ENCODE peak calls at places on chromosomes 12 and 14, in seven cellular contexts. G is CD8-positive, alpha-beta T cell; U is progenitor cell of endocrine pancreas; Q is mesothelial cell of epicardium; B is IMR-90; Z is HCT116; O is HFF-Myc. J is an unnamed sample.

GRCh38 chr12:113191236-113191635 is 5.7 kb downstream of the RITA1 start:
- DNase-seq in U (no peak), Q (no peak), O (no peak), G (no peak), B (no peak), Z (no peak), J (no peak)

GRCh38 chr14:57221931-57222330 is 46.8 kb downstream of the EXOC5 start:
- DNase-seq in U (no peak), Q (no peak), O (no peak), Z (no peak), G (no peak), B (no peak), J (no peak)

GRCh38 chr12:128316078-128316477 is 49.1 kb downstream of the TMEM132C start:
- DNase-seq in U (no peak), O (no peak), Q (no peak), G (no peak), B (no peak), Z (no peak), J (no peak)

GRCh38 chr12:49658276-49658675 is 34.9 kb downstream of the PRPF40B start:
- DNase-seq in O (no peak), U (no peak), B (no peak), G (no peak), Z (no peak), Q (no peak), J (no peak)

GRCh38 chr14:103393687-103394626 is 8.7 kb downstream of the MARK3 start:
- DNase-seq in O (no peak), G (no peak), Z (no peak), B (peak), U (no peak), Q (no peak), J (no peak)

GRCh38 chr12:65741662-65742480 is 82.4 kb upstream of the HMGA2 start:
- DNase-seq in Q (peak), Z (no peak), U (peak), O (no peak), G (no peak), B (peak), J (peak)

GRCh38 chr12:90953956-90954421 is 987 bp downstream of the CCER1 start:
- DNase-seq in U (no peak), O (no peak), G (no peak), Z (no peak), Q (no peak), B (no peak), J (no peak)

GRCh38 chr12:65892905-65893304 is 68.6 kb downstream of the HMGA2 start:
- DNase-seq in O (peak), Q (no peak), Z (no peak), U (no peak), G (no peak), B (peak), J (peak)

GRCh38 chr14:90397401-90398314 is 829 bp downstream of the CALM1 start:
- DNase-seq in G (peak), U (peak), B (peak), Q (peak), O (no peak), Z (no peak), J (peak)

GRCh38 chr14:94679106-94679819 is 67.1 kb downstream of the SERPINA3 start:
- DNase-seq in B (no peak), Z (no peak), Q (no peak), O (no peak), U (no peak), G (no peak), J (no peak)

GRCh38 chr12:93982847-93983315 is 165.5 kb upstream of the PLXNC1 start:
- DNase-seq in G (no peak), U (no peak), Q (no peak), B (peak), Z (no peak), O (peak), J (no peak)

GRCh38 chr12:56299308-56299852 is 750 bp downstream of the CS start:
- DNase-seq in U (no peak), O (no peak), Z (no peak), G (no peak), B (peak), Q (no peak), J (no peak)

GRCh38 chr12:92854344-92854743 is 74.8 kb downstream of the EEA1 start:
- DNase-seq in Z (no peak), U (no peak), O (no peak), G (no peak), Q (no peak), B (no peak), J (no peak)

GRCh38 chr12:114904254-114905003 is 220.5 kb upstream of the TBX3 start:
- DNase-seq in U (no peak), Q (no peak), B (peak), Z (peak), G (no peak), O (no peak), J (no peak)

GRCh38 chr12:132710422-132711168 is at the start of gene PGAM5:
- DNase-seq in Q (peak), G (peak), U (peak), Z (peak), O (peak), B (peak), J (peak)

GRCh38 chr14:21978184-21978998 is 304.8 kb upstream of the OR4E1 start:
- DNase-seq in U (peak), Q (no peak), G (peak), Z (peak), O (no peak), B (peak), J (peak)
- TF ChIP-seq CTCF in U (peak), Q (peak), G (peak), Z (peak), O (peak), B (peak), J (peak)

GRCh38 chr12:3496964-3497363 is 6.0 kb downstream of the PRMT8 start:
- DNase-seq in U (no peak), B (no peak), Q (no peak), G (no peak), O (no peak), Z (peak), J (no peak)
- TF ChIP-seq CTCF in U (peak), B (no peak), Q (no peak), G (no peak), O (no peak), Z (peak), J (no peak)

GRCh38 chr14:77302926-77303325 is 17.8 kb downstream of the POMT2 start:
- DNase-seq in B (peak), O (no peak), Z (peak), Q (no peak), U (no peak), G (peak), J (no peak)
- TF ChIP-seq CTCF in B (no peak), O (no peak), Z (peak), Q (no peak), U (no peak), G (no peak), J (no peak)

GRCh38 chr14:67424539-67424938 is 12.6 kb upstream of the PLEK2 start:
- DNase-seq in Z (no peak), B (no peak), Q (no peak), O (no peak), G (no peak), U (no peak), J (no peak)

GRCh38 chr14:67426161-67426560 is 14.2 kb upstream of the PLEK2 start:
- DNase-seq in U (no peak), O (no peak), B (no peak), Z (no peak), Q (no peak), G (no peak), J (no peak)

GRCh38 chr14:67428501-67429031 is 16.6 kb upstream of the PLEK2 start:
- DNase-seq in Q (no peak), B (peak), O (peak), Z (no peak), U (no peak), G (no peak), J (no peak)

GRCh38 chr14:67425603-67426002 is 13.6 kb upstream of the PLEK2 start:
- DNase-seq in G (no peak), Q (no peak), U (no peak), B (no peak), Z (no peak), O (no peak), J (no peak)

GRCh38 chr14:67426983-67427601 is 15.1 kb upstream of the PLEK2 start:
- DNase-seq in Z (peak), O (peak), G (peak), Q (peak), U (peak), B (peak), J (peak)
- TF ChIP-seq CTCF in Z (peak), O (peak), G (peak), Q (peak), U (peak), B (peak), J (peak)

GRCh38 chr14:96250545-96250944 is 5.5 kb upstream of the BDKRB1 start:
- DNase-seq in U (no peak), B (no peak), Q (no peak), G (no peak), Z (no peak), O (no peak), J (no peak)
- TF ChIP-seq CTCF in U (no peak), B (no peak), Q (no peak), G (no peak), Z (no peak), O (no peak), J (no peak)

GRCh38 chr12:54390668-54391551 is 6.4 kb upstream of the ZNF385A start:
- DNase-seq in G (peak), U (peak), Q (peak), O (no peak), Z (no peak), B (no peak), J (peak)
- TF ChIP-seq CTCF in G (no peak), U (peak), Q (no peak), O (no peak), Z (peak), B (no peak), J (no peak)

GRCh38 chr14:105986896-105987284 is 460.5 kb downstream of the TMEM121 start:
- DNase-seq in Z (no peak), U (no peak), G (no peak), Q (no peak), B (no peak), O (no peak), J (no peak)
- TF ChIP-seq CTCF in Z (no peak), U (no peak), G (no peak), Q (no peak), B (no peak), O (no peak), J (no peak)